ENCODE peak calls at places on chromosome 20, in nine cellular contexts. P is NCI-H748 treated with DMSO at 0.1 percent for 48 hours; W is adrenal gland; C is central memory CD8-positive, alpha-beta T cell; R is astrocyte of the cerebellum; M is H7; U is T follicular helper cell; J is EL; S is heart right ventricle. L is an unnamed sample.

GRCh38 chr20:60467078-60467477 is 508.9 kb downstream of the CDH26 start:
- DNase-seq in S (no peak), M (no peak), C (no peak), P (no peak), W (no peak), R (no peak), U (no peak), J (no peak), L (no peak)

GRCh38 chr20:22489614-22490286 is 94.6 kb downstream of the FOXA2 start:
- DNase-seq in M (no peak), C (no peak), J (no peak), R (no peak), S (no peak), W (no peak), P (no peak), U (no peak), L (no peak)

GRCh38 chr20:49786671-49787370 is 25.8 kb upstream of the SLC9A8 start:
- DNase-seq in C (no peak), R (no peak), J (no peak), S (no peak), P (no peak), W (no peak), U (no peak), M (no peak), L (no peak)

GRCh38 chr20:31922181-31922580 is 29.7 kb downstream of the PDRG1 start:
- DNase-seq in P (no peak), C (no peak), M (no peak), U (no peak), S (no peak), J (no peak), W (no peak), R (no peak), L (no peak)

GRCh38 chr20:13340088-13340487 is 119.0 kb downstream of the ISM1 start:
- DNase-seq in W (no peak), J (peak; percentile 29), M (no peak), P (no peak), U (no peak), R (no peak), C (no peak), S (no peak), L (no peak)

GRCh38 chr20:38617011-38617829 is 15.6 kb downstream of the ARHGAP40 start:
- DNase-seq in R (no peak), W (no peak), C (no peak), S (no peak), M (peak; percentile 70), U (no peak), P (no peak), J (peak; percentile 77), L (no peak)

GRCh38 chr20:22411568-22412450 is 172.6 kb downstream of the FOXA2 start:
- DNase-seq in U (no peak), J (no peak), S (no peak), C (no peak), R (peak; percentile 84), W (peak; percentile 16), M (no peak), P (no peak), L (no peak)

GRCh38 chr20:38730989-38731737 is 6.9 kb downstream of the SLC32A1 start:
- DNase-seq in U (peak; percentile 63), W (peak; percentile 70), P (peak; percentile 7), M (peak; percentile 93), C (peak; percentile 54), S (peak; percentile 73), J (peak; percentile 53), R (no peak), L (peak; percentile 95)

GRCh38 chr20:41387433-41387832 is 20.8 kb upstream of the EMILIN3 start:
- DNase-seq in U (no peak), W (no peak), P (no peak), J (no peak), R (no peak), S (no peak), C (no peak), M (peak; percentile 86), L (no peak)

GRCh38 chr20:48411906-48412305 is 415.9 kb downstream of the PREX1 start:
- DNase-seq in M (no peak), P (no peak), S (no peak), C (no peak), U (no peak), R (no peak), W (no peak), J (no peak), L (no peak)

GRCh38 chr20:19257865-19258264 is 45.4 kb downstream of the SLC24A3 start:
- DNase-seq in S (no peak), U (no peak), M (no peak), R (no peak), W (no peak), P (no peak), J (no peak), C (no peak), L (no peak)

GRCh38 chr20:44074252-44075151 is 112.5 kb downstream of the JPH2 start:
- DNase-seq in W (peak; percentile 42), S (peak; percentile 68), M (no peak), J (peak; percentile 48), U (no peak), C (no peak), P (no peak), R (no peak), L (no peak)

GRCh38 chr20:17533396-17533795 is 2.2 kb upstream of the BFSP1 start:
- DNase-seq in J (peak; percentile 70), W (peak; percentile 23), R (no peak), M (peak; percentile 77), U (no peak), S (no peak), P (peak; percentile 27), C (no peak), L (peak; percentile 40)

GRCh38 chr20:8473459-8473858 is 341.4 kb downstream of the PLCB1 start:
- DNase-seq in R (no peak), J (peak; percentile 4), W (no peak), P (no peak), S (no peak), U (no peak), C (no peak), M (no peak), L (no peak)

GRCh38 chr20:3539708-3540107 is 68.9 kb downstream of the ATRN start:
- DNase-seq in M (no peak), P (no peak), S (no peak), R (no peak), C (no peak), U (no peak), W (no peak), J (peak; percentile 15), L (no peak)

GRCh38 chr20:4949833-4950178 is 51.5 kb downstream of the SLC23A2 start:
- DNase-seq in R (peak; percentile 53), S (no peak), J (peak; percentile 8), M (no peak), P (no peak), U (no peak), C (no peak), W (peak; percentile 75), L (no peak)

GRCh38 chr20:23475395-23475794 is 15.5 kb upstream of the CST8 start:
- DNase-seq in M (no peak), C (no peak), S (no peak), J (no peak), R (no peak), W (no peak), U (no peak), P (no peak), L (no peak)

GRCh38 chr20:44405246-44405645 is 49.7 kb downstream of the HNF4A start:
- DNase-seq in W (no peak), M (peak; percentile 42), J (no peak), C (no peak), P (no peak), R (no peak), S (no peak), U (no peak), L (no peak)

GRCh38 chr20:461254-462198 is 807 bp downstream of the TBC1D20 start:
- DNase-seq in W (peak; percentile 58), U (peak; percentile 28), J (peak; percentile 64), S (peak; percentile 64), M (peak; percentile 88), R (no peak), C (peak; percentile 27), P (peak; percentile 33), L (peak; percentile 93)

GRCh38 chr20:38343798-38344701 is 2.2 kb upstream of the LBP start:
- DNase-seq in W (no peak), U (no peak), M (no peak), C (no peak), P (no peak), R (no peak), J (no peak), S (no peak), L (no peak)

GRCh38 chr20:23130622-23130916 is 44.4 kb upstream of the CD93 start:
- DNase-seq in P (no peak), U (no peak), S (no peak), R (no peak), J (no peak), C (no peak), W (peak; percentile 57), M (no peak), L (no peak)

GRCh38 chr20:60695223-60695622 is 556.8 kb upstream of the CDH4 start:
- DNase-seq in M (no peak), W (peak; percentile 18), J (peak; percentile 64), R (peak; percentile 42), C (no peak), P (no peak), U (no peak), S (no peak), L (no peak)

GRCh38 chr20:46088409-46089075 is 1.2 kb downstream of the NCOA5 start:
- DNase-seq in R (no peak), U (no peak), J (peak; percentile 42), C (no peak), W (peak; percentile 15), M (no peak), P (no peak), S (no peak), L (no peak)